ENCODE peak calls at places on chromosomes 6 and 20, in seven cellular contexts. T, Y, Q, H, U, W and F are unnamed samples.

GRCh38 chr20:25470045-25470444 is 62.6 kb downstream of the GINS1 start:
- DNase-seq in T (peak), Y (peak), Q (peak), H (peak), U (no peak), W (peak), F (peak)

GRCh38 chr6:62980724-62981123 is 230.5 kb upstream of the FKBP1C start:
- DNase-seq in T (no peak), Y (no peak), Q (no peak), H (no peak), U (no peak), W (peak), F (no peak)

GRCh38 chr20:36645998-36646397 is at the start of gene SLA2:
- DNase-seq in T (no peak), Y (no peak), Q (no peak), H (no peak), U (no peak), W (peak), F (peak)

GRCh38 chr6:3228046-3228671 is 706 bp upstream of the TUBB2B start:
- DNase-seq in T (peak), Y (no peak), Q (no peak), H (peak), U (no peak), W (peak), F (no peak)

GRCh38 chr6:165659945-165660862 is 2.8 kb downstream of the PDE10A start:
- DNase-seq in T (peak), Y (no peak), Q (no peak), H (peak), U (no peak), W (no peak), F (no peak)

GRCh38 chr20:23396961-23397620 is 24.2 kb downstream of the NAPB start:
- DNase-seq in T (no peak), Y (no peak), Q (peak), H (no peak), U (no peak), W (no peak), F (no peak)

GRCh38 chr6:9789201-9789600 is 625.7 kb downstream of the TFAP2A start:
- DNase-seq in T (peak), Y (no peak), Q (no peak), H (no peak), U (no peak), W (no peak), F (no peak)

GRCh38 chr6:169723991-169724553 is at the start of gene PHF10:
- DNase-seq in T (peak), Y (no peak), Q (no peak), H (peak), U (no peak), W (peak), F (peak)

GRCh38 chr6:4853782-4854511 is 77.7 kb downstream of the CDYL start:
- DNase-seq in T (no peak), Y (no peak), Q (peak), H (peak), U (no peak), W (no peak), F (no peak)

GRCh38 chr6:125950293-125950692 is 6.3 kb upstream of the HINT3 start:
- DNase-seq in T (peak), Y (peak), Q (peak), H (no peak), U (no peak), W (no peak), F (no peak)

GRCh38 chr6:13725570-13725969 is 13.9 kb upstream of the RANBP9 start:
- DNase-seq in T (no peak), Y (no peak), Q (no peak), H (no peak), U (peak), W (no peak), F (no peak)

GRCh38 chr6:169189227-169189626 is 64.4 kb downstream of the THBS2 start:
- DNase-seq in T (no peak), Y (no peak), Q (no peak), H (no peak), U (no peak), W (no peak), F (no peak)

GRCh38 chr6:161792887-161793286 is 519.0 kb upstream of the AGPAT4 start:
- DNase-seq in T (no peak), Y (no peak), Q (no peak), H (no peak), U (no peak), W (no peak), F (no peak)

GRCh38 chr6:127515794-127516675 is 3.1 kb downstream of the MTCL3 start:
- DNase-seq in T (peak), Y (peak), Q (peak), H (peak), U (no peak), W (peak), F (peak)

GRCh38 chr6:30719791-30720737 is at the start of gene TUBB:
- DNase-seq in T (peak), Y (peak), Q (peak), H (peak), U (peak), W (peak), F (peak)

GRCh38 chr6:30719356-30719755 is 796 bp upstream of the TUBB start:
- DNase-seq in T (no peak), Y (no peak), Q (no peak), H (no peak), U (no peak), W (no peak), F (no peak)

GRCh38 chr6:30714263-30714662 is 2.8 kb downstream of the MDC1 start:
- DNase-seq in T (no peak), Y (no peak), Q (no peak), H (no peak), U (no peak), W (no peak), F (no peak)

GRCh38 chr6:30716879-30717128 is 277 bp downstream of the MDC1 start:
- DNase-seq in T (no peak), Y (no peak), Q (no peak), H (no peak), U (no peak), W (no peak), F (no peak)

GRCh38 chr6:30717129-30717844 is at the start of gene MDC1:
- DNase-seq in T (peak), Y (peak), Q (peak), H (peak), U (peak), W (peak), F (peak)
- TF ChIP-seq CTCF in T (no peak), Y (peak), Q (peak), H (peak), U (peak), W (peak), F (no peak)

DNA sequence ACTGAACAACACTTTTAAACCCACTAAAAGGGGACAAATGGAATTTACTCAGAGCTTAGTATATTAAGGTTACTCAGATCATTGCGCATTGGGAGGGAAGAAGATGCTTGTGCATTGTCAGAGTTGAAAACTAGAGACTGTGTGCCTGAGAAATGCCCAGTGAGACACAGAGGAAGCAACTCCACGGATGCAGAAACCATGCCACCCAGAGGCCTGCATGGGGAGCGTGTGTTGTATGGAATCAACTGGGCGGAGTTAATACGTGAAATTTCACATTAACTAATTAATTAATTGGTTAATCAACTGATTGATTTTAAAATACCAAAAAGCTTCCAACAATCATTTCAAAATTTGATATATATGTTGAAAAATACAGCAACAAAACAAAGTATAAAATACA is 391.6 kb downstream of the PLCB1 start:
- DNase-seq in T (peak), Y (no peak), Q (no peak), H (no peak), U (no peak), W (no peak), F (no peak)
- TF ChIP-seq CTCF in T (no peak), Y (no peak), Q (peak), H (no peak), U (no peak), W (no peak), F (no peak)

GRCh38 chr6:158912591-158912990 is 87.4 kb downstream of the RSPH3 start:
- DNase-seq in T (no peak), Y (no peak), Q (no peak), H (no peak), U (no peak), W (no peak), F (no peak)

GRCh38 chr6:158908596-158908995 is 89.4 kb upstream of the EZR start:
- DNase-seq in T (no peak), Y (no peak), Q (no peak), H (no peak), U (no peak), W (no peak), F (no peak)

GRCh38 chr6:158909938-158910337 is 90.1 kb downstream of the RSPH3 start:
- DNase-seq in T (no peak), Y (no peak), Q (no peak), H (no peak), U (no peak), W (no peak), F (no peak)

GRCh38 chr6:158911746-158912158 is 88.2 kb downstream of the RSPH3 start:
- DNase-seq in T (no peak), Y (no peak), Q (no peak), H (no peak), U (no peak), W (no peak), F (no peak)

DNA sequence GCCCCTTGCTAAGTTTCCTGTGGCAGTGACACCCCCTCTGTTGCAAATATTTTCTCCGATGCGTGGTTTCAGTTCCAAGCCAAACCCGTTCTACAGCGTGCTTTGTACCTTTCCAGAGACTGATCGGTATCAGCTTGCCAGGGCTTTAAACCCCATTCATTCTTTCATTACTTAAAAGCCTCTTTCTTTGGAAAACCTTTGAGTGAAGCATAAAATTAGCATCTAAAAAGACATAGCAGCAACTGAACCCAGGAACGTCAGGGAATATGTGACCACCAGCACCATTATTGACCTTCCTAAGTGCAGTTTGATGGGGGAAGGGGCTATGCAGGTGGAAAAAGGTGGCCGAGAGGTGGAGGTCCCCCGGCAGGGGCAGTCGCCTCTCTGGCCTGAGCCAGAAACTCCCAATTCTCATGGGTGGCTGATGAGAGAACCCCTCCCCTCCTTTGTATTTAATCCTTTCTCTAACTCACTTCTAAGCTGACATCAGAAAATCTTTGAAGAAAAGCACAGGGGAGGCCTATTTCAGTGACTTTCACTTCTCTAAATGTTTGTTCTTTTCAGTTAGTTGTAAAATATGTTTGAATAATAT is 89.4 kb downstream of the RSPH3 start:
- DNase-seq in T (peak), Y (no peak), Q (no peak), H (peak), U (no peak), W (peak), F (no peak)
- TF ChIP-seq CTCF in T (no peak), Y (no peak), Q (no peak), H (no peak), U (no peak), W (no peak), F (no peak)

DNA sequence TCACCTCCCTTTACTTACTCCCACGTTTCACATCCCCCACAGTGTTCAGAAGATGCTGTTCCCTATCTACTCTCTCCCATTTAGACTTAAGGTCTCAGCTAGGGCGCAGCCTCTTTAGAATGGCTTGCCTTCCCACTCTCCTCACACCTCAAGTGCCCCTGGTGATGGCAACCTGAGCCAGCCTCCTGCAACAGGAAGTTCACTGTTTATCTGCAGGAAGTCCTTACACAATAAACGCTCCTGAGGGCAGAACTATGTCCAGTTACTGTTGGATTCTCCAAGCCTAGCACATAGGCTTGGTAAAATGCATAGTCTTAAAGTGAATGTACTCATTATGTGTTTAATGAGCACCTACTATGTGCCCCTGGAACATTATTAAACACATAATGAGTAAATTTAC is 21.9 kb upstream of the RAB22A start:
- DNase-seq in T (no peak), Y (no peak), Q (no peak), H (no peak), U (no peak), W (no peak), F (no peak)
- TF ChIP-seq CTCF in T (no peak), Y (no peak), Q (no peak), H (no peak), U (no peak), W (no peak), F (no peak)

GRCh38 chr6:7899889-7900213 is 10.7 kb downstream of the TXNDC5 start:
- DNase-seq in T (no peak), Y (no peak), Q (no peak), H (no peak), U (no peak), W (no peak), F (no peak)

GRCh38 chr6:7900621-7901020 is 10.0 kb downstream of the TXNDC5 start:
- DNase-seq in T (no peak), Y (no peak), Q (no peak), H (no peak), U (no peak), W (no peak), F (no peak)

GRCh38 chr6:7897461-7898192 is 13.0 kb downstream of the TXNDC5 start:
- DNase-seq in T (no peak), Y (no peak), Q (no peak), H (no peak), U (no peak), W (no peak), F (no peak)

GRCh38 chr6:7901056-7901455 is 9.5 kb downstream of the TXNDC5 start:
- DNase-seq in T (no peak), Y (no peak), Q (no peak), H (no peak), U (no peak), W (peak), F (peak)

GRCh38 chr6:7899046-7899888 is 11.3 kb downstream of the TXNDC5 start:
- DNase-seq in T (peak), Y (no peak), Q (no peak), H (peak), U (no peak), W (no peak), F (peak)
- TF ChIP-seq CTCF in T (no peak), Y (no peak), Q (no peak), H (peak), U (no peak), W (no peak), F (peak)

GRCh38 chr6:118546164-118546929 is 1.7 kb upstream of the PLN start:
- DNase-seq in T (no peak), Y (no peak), Q (no peak), H (no peak), U (no peak), W (no peak), F (no peak)
- TF ChIP-seq CTCF in T (no peak), Y (no peak), Q (no peak), H (no peak), U (no peak), W (no peak), F (no peak)

DNA sequence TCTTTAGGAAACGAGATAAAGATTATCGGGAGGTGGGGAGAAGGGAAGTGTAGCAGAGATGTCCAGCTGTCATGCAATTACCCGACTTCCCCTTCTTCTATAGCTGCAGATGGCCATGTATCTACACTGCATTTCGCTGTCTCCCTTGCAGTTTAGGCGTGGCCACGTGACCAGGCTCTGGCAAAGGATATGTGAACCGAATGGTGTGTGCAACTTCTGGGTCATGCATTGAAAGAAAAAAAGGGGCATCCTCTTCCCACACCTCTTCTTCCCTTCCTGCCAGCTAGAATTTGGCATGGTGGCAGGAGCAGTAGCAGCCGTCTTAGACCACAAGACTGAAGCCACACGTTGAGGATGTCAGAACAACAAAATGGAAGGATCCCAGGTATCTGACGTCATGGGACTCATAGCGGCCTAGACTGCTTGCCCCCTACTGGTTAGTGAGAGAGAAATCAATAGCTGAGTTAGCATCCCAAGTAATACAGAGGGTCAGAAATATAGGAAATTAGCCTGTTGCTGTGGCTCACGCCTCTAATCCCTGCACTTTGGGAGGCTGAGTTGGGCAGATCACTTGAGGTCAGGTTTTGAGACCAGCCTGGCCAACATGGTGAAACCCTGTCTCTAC is 32.8 kb downstream of the TCF15 start:
- DNase-seq in T (no peak), Y (peak), Q (peak), H (no peak), U (no peak), W (no peak), F (no peak)
- TF ChIP-seq CTCF in T (peak), Y (peak), Q (peak), H (no peak), U (no peak), W (no peak), F (no peak)